ENCODE peak calls at places on chromosomes 16 and 17, in five cellular contexts. One of them, this sample, is unnamed.

GRCh38 chr16:85929259-85929704 is 30.3 kb downstream of the IRF8 start:
- DNase-seq in NCI-H1092: no peak
- DNase-seq in NCI-H1436: no peak
- DNase-seq in heart left ventricle: no peak
- DNase-seq in fibroblast of pulmonary artery: no peak
- DNase-seq in this sample: no peak

GRCh38 chr17:41967141-41967920 is 736 bp downstream of the CNP start:
- DNase-seq in heart left ventricle: no peak
- DNase-seq in NCI-H1436: peak; percentile 9
- DNase-seq in NCI-H1092: no peak
- DNase-seq in fibroblast of pulmonary artery: no peak
- DNase-seq in this sample: no peak

GRCh38 chr17:73547790-73548189 is 96.5 kb downstream of the SDK2 start:
- DNase-seq in NCI-H1436: no peak
- DNase-seq in fibroblast of pulmonary artery: no peak
- DNase-seq in NCI-H1092: no peak
- DNase-seq in heart left ventricle: no peak
- DNase-seq in this sample: no peak

GRCh38 chr16:5412721-5413120 is 315.1 kb upstream of the EEF2KMT start:
- DNase-seq in NCI-H1092: no peak
- DNase-seq in NCI-H1436: no peak
- DNase-seq in heart left ventricle: no peak
- DNase-seq in fibroblast of pulmonary artery: no peak
- DNase-seq in this sample: no peak

GRCh38 chr17:8438441-8438840 is 2.8 kb downstream of the NDEL1 start:
- DNase-seq in heart left ventricle: no peak
- DNase-seq in fibroblast of pulmonary artery: no peak
- DNase-seq in NCI-H1436: no peak
- DNase-seq in NCI-H1092: no peak
- DNase-seq in this sample: no peak

GRCh38 chr17:80720624-80721577 is 176.3 kb downstream of the RPTOR start:
- DNase-seq in fibroblast of pulmonary artery: peak; percentile 62
- DNase-seq in heart left ventricle: no peak
- DNase-seq in NCI-H1092: no peak
- DNase-seq in NCI-H1436: no peak
- DNase-seq in this sample: no peak

GRCh38 chr17:81854974-81855774 is 5.2 kb downstream of the P4HB start:
- DNase-seq in heart left ventricle: no peak
- DNase-seq in NCI-H1092: no peak
- DNase-seq in NCI-H1436: no peak
- DNase-seq in fibroblast of pulmonary artery: no peak
- DNase-seq in this sample: no peak

GRCh38 chr16:27620533-27620932 is 70.6 kb downstream of the KATNIP start:
- DNase-seq in heart left ventricle: no peak
- DNase-seq in fibroblast of pulmonary artery: no peak
- DNase-seq in NCI-H1092: no peak
- DNase-seq in NCI-H1436: no peak
- DNase-seq in this sample: no peak

GRCh38 chr17:77443743-77444260 is 303.0 kb downstream of the SEC14L1 start:
- DNase-seq in heart left ventricle: no peak
- DNase-seq in fibroblast of pulmonary artery: no peak
- DNase-seq in NCI-H1436: no peak
- DNase-seq in NCI-H1092: no peak
- DNase-seq in this sample: no peak

GRCh38 chr16:58222532-58223316 is 24.8 kb upstream of the CSNK2A2 start:
- DNase-seq in NCI-H1436: no peak
- DNase-seq in heart left ventricle: no peak
- DNase-seq in fibroblast of pulmonary artery: peak; percentile 13
- DNase-seq in NCI-H1092: no peak
- DNase-seq in this sample: no peak

GRCh38 chr17:17269926-17270773 is 10.9 kb downstream of the COPS3 start:
- DNase-seq in fibroblast of pulmonary artery: no peak
- DNase-seq in NCI-H1436: no peak
- DNase-seq in NCI-H1092: no peak
- DNase-seq in heart left ventricle: no peak
- DNase-seq in this sample: no peak